ENCODE peak calls at places on chromosomes 6 and 20, in four cellular contexts. E is K562, S is GM12878, I is HepG2. V is an unnamed sample.

GRCh38 chr6:119283214-119283613 is 66.3 kb downstream of the MAN1A1 start:
- DNase-seq in E (no peak), S (no peak), I (no peak), V (no peak)

GRCh38 chr6:10190042-10190441 is 224.8 kb downstream of the TFAP2A start:
- DNase-seq in E (no peak), S (no peak), I (no peak), V (no peak)

GRCh38 chr20:19633985-19634384 is 124.1 kb upstream of the RIN2 start:
- DNase-seq in E (no peak), S (no peak), I (no peak), V (no peak)

GRCh38 chr20:34472246-34472925 is 43.8 kb upstream of the DYNLRB1 start:
- DNase-seq in E (peak; percentile 33), S (no peak), I (no peak), V (no peak)

GRCh38 chr6:21731411-21732031 is 138.0 kb downstream of the SOX4 start:
- DNase-seq in E (no peak), S (no peak), I (peak; percentile 63), V (peak; percentile 45)

GRCh38 chr6:14767176-14767575 is 478.7 kb upstream of the JARID2 start:
- DNase-seq in E (no peak), S (no peak), I (no peak), V (no peak)

GRCh38 chr20:17674722-17675518 is 7.1 kb downstream of the RRBP1 start:
- DNase-seq in E (no peak), S (no peak), I (no peak), V (no peak)

GRCh38 chr6:101069191-101069795 is 188.2 kb upstream of the ASCC3 start:
- DNase-seq in E (no peak), S (no peak), I (no peak), V (peak; percentile 4)

GRCh38 chr6:140480852-140481251 is 1106.4 kb upstream of the CITED2 start:
- DNase-seq in E (no peak), S (no peak), I (no peak), V (no peak)

GRCh38 chr6:49606696-49607390 is 29.8 kb downstream of the RHAG start:
- DNase-seq in E (peak; percentile 81), S (peak; percentile 11), I (peak; percentile 91), V (peak; percentile 41)

GRCh38 chr6:157954150-157955117 is 27.2 kb upstream of the SYNJ2 start:
- DNase-seq in E (no peak), S (no peak), I (peak; percentile 95), V (no peak)

GRCh38 chr6:159233365-159234101 is 64.3 kb downstream of the FNDC1 start:
- DNase-seq in E (no peak), S (no peak), I (no peak), V (no peak)

GRCh38 chr6:24692851-24693592 is 25.9 kb downstream of the C6orf62 start:
- DNase-seq in E (no peak), S (no peak), I (no peak), V (no peak)

GRCh38 chr6:169957351-169957963 is 206.0 kb downstream of the ERMARD start:
- DNase-seq in E (no peak), S (no peak), I (no peak), V (no peak)

GRCh38 chr20:44954198-44954597 is 6.0 kb downstream of the TOMM34 start:
- DNase-seq in E (no peak), S (no peak), I (no peak), V (no peak)

GRCh38 chr20:35620818-35621559 is 5.4 kb downstream of the SPAG4 start:
- DNase-seq in E (no peak), S (no peak), I (no peak), V (no peak)

GRCh38 chr6:164085552-164086325 is 671.2 kb downstream of the QKI start:
- DNase-seq in E (no peak), S (no peak), I (no peak), V (no peak)

GRCh38 chr6:111566873-111567517 is 38.7 kb downstream of the TRAF3IP2 start:
- DNase-seq in E (no peak), S (no peak), I (no peak), V (no peak)

GRCh38 chr6:13859871-13860555 is 45.7 kb upstream of the MCUR1 start:
- DNase-seq in E (no peak), S (no peak), I (no peak), V (no peak)

GRCh38 chr20:34921436-34921835 is 34.2 kb downstream of the GSS start:
- DNase-seq in E (no peak), S (no peak), I (no peak), V (no peak)

GRCh38 chr6:17167327-17167979 is 65.6 kb downstream of the STMND1 start:
- DNase-seq in E (no peak), S (no peak), I (peak; percentile 67), V (peak; percentile 81)

GRCh38 chr6:52512199-52512598 is 64.7 kb downstream of the TRAM2 start:
- DNase-seq in E (peak; percentile 51), S (no peak), I (no peak), V (peak; percentile 43)

GRCh38 chr6:30493643-30494250 is 4.4 kb downstream of the HLA-E start:
- DNase-seq in E (peak; percentile 25), S (no peak), I (no peak), V (no peak)

GRCh38 chr20:61724376-61724775 is 341.3 kb downstream of the TAF4 start:
- DNase-seq in E (peak; percentile 31), S (no peak), I (peak; percentile 22), V (peak; percentile 18)

GRCh38 chr6:137095651-137096238 is 51.0 kb upstream of the IL20RA start:
- DNase-seq in E (no peak), S (peak; percentile 96), I (no peak), V (no peak)

GRCh38 chr20:53763707-53764415 is 170.2 kb upstream of the ZNF217 start:
- DNase-seq in E (no peak), S (no peak), I (peak; percentile 100), V (peak; percentile 96)

GRCh38 chr6:105397987-105398386 is 4.9 kb downstream of the PREP start:
- DNase-seq in E (no peak), S (no peak), I (peak; percentile 63), V (no peak)
- TF ChIP-seq RAD21 in E (no peak), S (no peak), I (no peak), V (no peak)

GRCh38 chr6:75213112-75213511 is 7.3 kb upstream of the COL12A1 start:
- DNase-seq in E (no peak), S (no peak), I (no peak), V (no peak)

GRCh38 chr6:75209432-75209723 is 3.5 kb upstream of the COL12A1 start:
- DNase-seq in E (no peak), S (no peak), I (no peak), V (no peak)

GRCh38 chr6:75208564-75209431 is 2.9 kb upstream of the COL12A1 start:
- DNase-seq in E (peak; percentile 63), S (peak; percentile 23), I (peak; percentile 58), V (peak; percentile 49)

GRCh38 chr6:75211920-75212590 is 6.2 kb upstream of the COL12A1 start:
- DNase-seq in E (no peak), S (no peak), I (no peak), V (no peak)

DNA sequence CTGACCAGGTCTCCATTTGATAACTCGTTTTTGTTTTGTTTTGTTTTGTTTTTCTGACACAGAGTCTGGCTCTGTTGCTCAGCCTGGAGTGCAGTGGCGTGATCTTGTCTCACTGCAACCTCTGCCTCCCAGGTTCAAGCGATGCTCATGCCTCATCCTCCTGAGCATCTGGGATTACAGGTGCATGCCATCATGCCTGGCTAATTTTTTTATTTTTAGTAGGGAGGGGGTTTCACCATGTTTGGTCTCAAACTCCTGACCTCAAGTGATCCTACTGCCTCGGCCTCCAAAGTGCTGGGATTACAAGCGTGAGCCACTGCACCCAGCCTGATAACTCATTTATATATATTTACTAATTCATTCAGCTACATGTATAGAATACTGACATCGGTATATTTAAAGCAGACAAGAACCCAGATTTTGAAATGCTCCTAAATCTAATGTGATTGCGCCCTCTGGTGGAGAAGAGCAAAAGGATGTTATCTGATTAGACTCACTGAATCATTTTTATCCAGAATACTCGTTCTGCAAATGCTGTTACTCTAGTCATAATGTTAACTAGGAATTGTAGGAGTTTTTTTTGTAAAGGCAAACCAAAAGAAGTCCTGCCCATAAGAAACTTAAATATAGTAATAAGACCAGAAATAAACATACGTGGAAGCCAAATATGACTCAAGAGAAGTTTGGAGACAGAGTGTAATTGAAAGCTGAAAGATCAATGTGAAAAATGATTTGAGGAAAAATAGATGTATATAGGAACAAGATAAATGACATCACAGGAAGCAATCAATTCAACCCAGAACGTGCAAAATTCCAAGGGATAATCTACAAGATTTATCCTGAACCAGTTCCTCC is 5.3 kb upstream of the COL12A1 start:
- DNase-seq in E (peak; percentile 50), S (no peak), I (peak; percentile 37), V (peak; percentile 56)
- TF ChIP-seq POLR2AphosphoS2 in E (no peak), S (no peak), I (no peak), V (no peak)

GRCh38 chr6:39925931-39926290 is 8.4 kb downstream of the MOCS1 start:
- DNase-seq in E (no peak), S (no peak), I (no peak), V (no peak)

GRCh38 chr6:39922821-39923220 is 11.4 kb downstream of the MOCS1 start:
- DNase-seq in E (no peak), S (no peak), I (no peak), V (no peak)

GRCh38 chr6:39925191-39925930 is 8.9 kb downstream of the MOCS1 start:
- DNase-seq in E (no peak), S (no peak), I (no peak), V (no peak)

GRCh38 chr6:39923394-39923793 is 10.9 kb downstream of the MOCS1 start:
- DNase-seq in E (no peak), S (no peak), I (no peak), V (no peak)

GRCh38 chr6:39924283-39924682 is 10.0 kb downstream of the MOCS1 start:
- DNase-seq in E (no peak), S (no peak), I (no peak), V (no peak)
- TF ChIP-seq KDM1A in E (no peak), S (no peak), I (no peak), V (no peak)

DNA sequence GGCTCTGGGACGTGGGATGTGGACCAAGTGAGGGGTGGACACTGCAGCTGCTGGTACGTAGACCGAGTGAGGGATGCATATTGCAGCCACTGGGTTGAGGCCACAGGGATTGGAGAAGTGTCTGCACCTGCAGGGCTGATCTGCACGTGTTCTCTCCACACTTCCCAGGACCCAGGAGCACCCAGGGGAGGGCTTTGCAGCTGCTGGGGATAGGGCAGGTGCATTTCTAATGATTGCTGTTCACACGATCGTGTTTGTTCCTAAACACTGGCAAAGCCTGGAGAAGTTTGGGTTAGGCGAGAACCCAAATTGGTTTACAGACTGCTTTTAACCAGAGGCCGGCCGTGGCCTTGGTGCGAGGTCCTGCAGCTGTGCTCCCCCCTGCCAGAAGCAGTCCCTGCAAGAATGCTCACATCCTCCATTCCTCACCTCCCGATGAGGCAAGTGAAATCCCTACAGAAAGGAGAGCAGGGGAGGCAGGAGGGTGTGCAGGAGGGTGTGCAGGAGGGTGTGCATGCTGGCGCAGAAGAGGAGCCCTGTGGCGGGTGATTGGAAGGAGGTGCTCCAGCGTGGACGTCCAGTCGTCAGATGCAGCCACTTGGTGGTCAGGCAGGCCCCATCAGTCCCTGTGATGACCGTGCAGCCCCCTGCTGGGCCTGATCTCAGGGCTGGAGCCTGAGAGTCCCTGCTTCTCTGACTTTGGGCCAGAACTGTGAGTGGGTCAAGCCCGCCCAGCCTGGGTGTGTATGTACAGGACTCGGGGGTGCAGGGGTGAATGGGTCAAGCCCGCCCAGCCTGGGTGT is 55.6 kb upstream of the FRMD1 start:
- DNase-seq in E (no peak), S (no peak), I (no peak), V (no peak)
- TF ChIP-seq RAD21 in E (no peak), S (no peak), I (no peak), V (no peak)

GRCh38 chr20:58797371-58798050 is 53.2 kb downstream of the GNAS-AS1 start:
- DNase-seq in E (no peak), S (no peak), I (no peak), V (no peak)
- TF ChIP-seq POLR2AphosphoS2 in E (no peak), S (no peak), I (no peak), V (no peak)